ENCODE peak calls at places on chromosomes 11 and 22, in six cellular contexts. E is IMR-90, S is HEK293T, A is HCEC 1CT, U is glutamatergic neuron, J is fibroblast of mammary gland. Y is an unnamed sample.

GRCh38 chr22:50606561-50607365 is 6.2 kb downstream of the MAPK8IP2 start:
- DNase-seq in S (no peak), A (no peak), U (no peak), J (no peak), E (no peak), Y (no peak)

GRCh38 chr11:86608251-86608799 is 64.1 kb downstream of the ME3 start:
- DNase-seq in E (peak), J (peak), U (peak), A (peak), S (peak), Y (peak)

GRCh38 chr11:134331565-134332188 is at the start of gene GLB1L2:
- DNase-seq in J (peak), A (no peak), E (no peak), U (peak), S (peak), Y (peak)

GRCh38 chr22:48940266-48940987 is 887.2 kb downstream of the BRD1 start:
- DNase-seq in E (no peak), U (no peak), J (no peak), A (no peak), S (no peak), Y (no peak)

GRCh38 chr11:69174841-69175240 is 19.1 kb downstream of the SMIM38 start:
- DNase-seq in E (no peak), S (no peak), A (no peak), J (no peak), U (no peak), Y (no peak)

GRCh38 chr22:26737262-26737661 is 79.9 kb downstream of the MIAT start:
- DNase-seq in U (no peak), A (no peak), J (no peak), E (no peak), S (no peak), Y (no peak)

GRCh38 chr11:35079581-35079980 is 59.4 kb upstream of the CD44 start:
- DNase-seq in J (no peak), E (no peak), A (no peak), U (no peak), S (no peak), Y (no peak)

GRCh38 chr11:76152086-76152658 is 54.1 kb downstream of the WNT11 start:
- DNase-seq in E (peak), U (peak), J (peak), A (peak), S (peak), Y (peak)

GRCh38 chr22:39234867-39235687 is 9.7 kb downstream of the PDGFB start:
- DNase-seq in A (no peak), E (no peak), S (no peak), U (no peak), J (no peak), Y (no peak)

GRCh38 chr11:8070417-8071101 is 10.5 kb upstream of the TUB start:
- DNase-seq in A (peak), J (peak), E (peak), S (peak), U (no peak), Y (no peak)

GRCh38 chr11:114302663-114303062 is 6.5 kb downstream of the NNMT start:
- DNase-seq in A (no peak), J (no peak), E (no peak), U (no peak), S (no peak), Y (no peak)

GRCh38 chr11:119483341-119483880 is 60.4 kb upstream of the THY1 start:
- DNase-seq in S (no peak), A (no peak), E (no peak), J (no peak), U (no peak), Y (no peak)

GRCh38 chr22:29477919-29478318 is 2.1 kb upstream of the NEFH start:
- DNase-seq in S (no peak), U (no peak), J (no peak), A (no peak), E (no peak), Y (no peak)

GRCh38 chr11:77081381-77081851 is 14.6 kb downstream of the CAPN5 start:
- DNase-seq in E (no peak), A (no peak), J (no peak), U (peak), S (no peak), Y (peak)

GRCh38 chr11:27971256-27971655 is 136.7 kb downstream of the KIF18A start:
- DNase-seq in E (no peak), J (peak), U (no peak), S (no peak), A (no peak), Y (no peak)

GRCh38 chr11:12640926-12641849 is 33.0 kb upstream of the TEAD1 start:
- DNase-seq in E (no peak), U (peak), S (no peak), A (no peak), J (no peak), Y (no peak)

GRCh38 chr11:68839953-68840641 is 1.6 kb downstream of the CPT1A start:
- DNase-seq in S (no peak), U (no peak), J (peak), E (peak), A (no peak), Y (no peak)

GRCh38 chr22:43446037-43446803 is 34.4 kb downstream of the MPPED1 start:
- DNase-seq in U (no peak), J (no peak), S (no peak), A (peak), E (peak), Y (no peak)

GRCh38 chr11:27972432-27973170 is 135.4 kb downstream of the KIF18A start:
- DNase-seq in E (no peak), U (no peak), S (no peak), A (peak), J (peak), Y (no peak)

GRCh38 chr22:45587638-45588481 is 83.8 kb upstream of the ATXN10 start:
- DNase-seq in S (no peak), U (peak), J (peak), A (peak), E (peak), Y (no peak)

GRCh38 chr11:111826322-111826950 is 44.9 kb downstream of the ALG9 start:
- DNase-seq in J (no peak), U (no peak), S (no peak), A (no peak), E (no peak), Y (no peak)

GRCh38 chr22:26476705-26477340 is 6.8 kb downstream of the HPS4 start:
- DNase-seq in U (no peak), S (no peak), A (no peak), J (no peak), E (peak), Y (no peak)

GRCh38 chr22:38489142-38489541 is 17.0 kb downstream of the DDX17 start:
- DNase-seq in J (no peak), A (no peak), E (no peak), S (no peak), U (no peak), Y (no peak)

GRCh38 chr11:32478277-32478731 is 43.0 kb upstream of the WT1 start:
- DNase-seq in J (no peak), S (no peak), A (no peak), U (no peak), E (no peak), Y (no peak)

GRCh38 chr11:10807629-10808552 is 835 bp downstream of the EIF4G2 start:
- DNase-seq in A (peak), S (peak), J (peak), U (peak), E (peak), Y (peak)

GRCh38 chr11:12195773-12196172 is 85.4 kb downstream of the MICAL2 start:
- DNase-seq in S (no peak), U (no peak), J (no peak), A (no peak), E (no peak), Y (no peak)

GRCh38 chr11:123083623-123084029 is 21.7 kb upstream of the HSPA8 start:
- DNase-seq in E (peak), U (no peak), A (peak), J (peak), S (peak), Y (no peak)

GRCh38 chr22:40463017-40463631 is 92.7 kb downstream of the SGSM3 start:
- DNase-seq in E (no peak), J (no peak), U (no peak), A (no peak), S (no peak), Y (no peak)

GRCh38 chr11:47179655-47179991 is 2.9 kb upstream of the ARFGAP2 start:
- DNase-seq in J (peak), A (peak), U (peak), E (peak), S (peak), Y (peak)

GRCh38 chr11:34791725-34792124 is 124.5 kb downstream of the APIP start:
- DNase-seq in U (no peak), E (no peak), J (no peak), S (no peak), A (no peak), Y (no peak)

GRCh38 chr22:47783433-47784366 is 1021.2 kb downstream of the TBC1D22A start:
- DNase-seq in S (no peak), E (no peak), J (no peak), U (no peak), A (no peak), Y (peak)

GRCh38 chr11:102521121-102521520 is 9.4 kb downstream of the MMP7 start:
- DNase-seq in E (no peak), U (no peak), J (no peak), S (no peak), A (no peak), Y (no peak)

GRCh38 chr11:57941875-57942274 is 81.8 kb upstream of the OR9Q1 start:
- DNase-seq in J (no peak), U (no peak), E (no peak), S (no peak), A (no peak), Y (no peak)

GRCh38 chr11:44003736-44004451 is 43.9 kb upstream of the ACCSL start:
- DNase-seq in A (no peak), J (no peak), E (no peak), S (no peak), U (no peak), Y (no peak)

GRCh38 chr11:65065898-65066297 is 7.5 kb upstream of the NAALADL1 start:
- DNase-seq in A (no peak), E (no peak), J (no peak), S (no peak), U (no peak), Y (no peak)